ENCODE peak calls at places on chromosomes 6 and 20, in ten cellular contexts. K is ureter; Z is foreskin melanocyte; M is bronchial epithelial cell; G is astrocyte of the spinal cord; Y is Ammon's horn; D is pons; W is natural killer cell; O is CD4-positive, alpha-beta memory T cell; U is mammary epithelial cell. R is an unnamed sample.
A peak's percentile ranks its signal among the peaks of the same experiment; 100 is the strongest.

GRCh38 chr6:37058084-37058586 is 52.7 kb downstream of the FGD2 start:
- DNase-seq in D (no peak), K (no peak), Y (no peak), M (peak; percentile 69), G (no peak), U (peak; percentile 72), O (no peak), W (no peak), Z (no peak), R (no peak)

GRCh38 chr6:134201716-134202115 is 116.2 kb downstream of the SGK1 start:
- DNase-seq in K (no peak), O (no peak), U (no peak), M (no peak), W (no peak), D (no peak), Y (no peak), Z (no peak), G (no peak), R (no peak)

GRCh38 chr6:115133790-115134189 is 791.0 kb upstream of the HS3ST5 start:
- DNase-seq in Y (no peak), M (no peak), U (no peak), G (no peak), W (no peak), Z (no peak), K (no peak), O (no peak), D (no peak), R (no peak)

GRCh38 chr6:87482382-87482781 is 9.6 kb downstream of the SLC35A1 start:
- DNase-seq in U (no peak), D (no peak), Z (no peak), Y (no peak), W (no peak), O (no peak), K (no peak), M (no peak), G (no peak), R (no peak)

GRCh38 chr6:102641426-102641825 is 1247.9 kb downstream of the GRIK2 start:
- DNase-seq in O (no peak), D (no peak), G (no peak), M (peak; percentile 6), U (no peak), Y (no peak), Z (no peak), W (no peak), K (no peak), R (no peak)

GRCh38 chr6:12113190-12113578 is 101.1 kb downstream of the HIVEP1 start:
- DNase-seq in M (peak; percentile 75), W (no peak), K (no peak), U (peak; percentile 57), Y (no peak), D (no peak), G (peak; percentile 90), Z (no peak), O (no peak), R (peak; percentile 53)

GRCh38 chr6:193773-194310 is 98.4 kb upstream of the DUSP22 start:
- DNase-seq in O (peak; percentile 33), Y (no peak), Z (no peak), M (no peak), G (no peak), W (no peak), K (no peak), D (no peak), U (no peak), R (no peak)

GRCh38 chr20:11101243-11101642 is 427.4 kb upstream of the JAG1 start:
- DNase-seq in M (peak; percentile 81), G (peak; percentile 6), U (peak; percentile 28), Y (no peak), W (no peak), O (no peak), Z (no peak), K (no peak), D (no peak), R (no peak)

GRCh38 chr20:36745234-36745926 is 510 bp downstream of the NDRG3 start:
- DNase-seq in Z (no peak), D (no peak), U (peak; percentile 4), Y (peak; percentile 38), K (no peak), M (no peak), G (peak; percentile 8), O (no peak), W (no peak), R (no peak)

GRCh38 chr20:63236116-63236837 is 572 bp downstream of the BIRC7 start:
- DNase-seq in Y (no peak), M (no peak), D (no peak), Z (no peak), W (no peak), G (no peak), U (no peak), O (no peak), K (no peak), R (no peak)

GRCh38 chr6:163860194-163861081 is 445.9 kb downstream of the QKI start:
- DNase-seq in U (no peak), O (no peak), G (peak; percentile 26), Y (no peak), D (peak; percentile 2), K (no peak), W (no peak), M (no peak), Z (no peak), R (peak; percentile 19)

R was measured in astrocyte of the cerebellum.